ENCODE peak calls at places on chromosomes 5 and 9, in six cellular contexts. O, X, F, Z, B and G are unnamed samples.

GRCh38 chr9:20611751-20612287 is 10.5 kb downstream of the MLLT3 start:
- DNase-seq in O (no peak), X (peak), F (no peak), Z (no peak), B (no peak), G (no peak)

GRCh38 chr5:15837584-15838289 is 337.8 kb downstream of the FBXL7 start:
- DNase-seq in O (no peak), X (no peak), F (no peak), Z (no peak), B (no peak), G (no peak)

GRCh38 chr5:178198706-178199105 is 5.6 kb upstream of the HNRNPAB start:
- DNase-seq in O (no peak), X (no peak), F (no peak), Z (no peak), B (no peak), G (no peak)

GRCh38 chr9:1604942-1605560 is 410.1 kb upstream of the SMARCA2 start:
- DNase-seq in O (no peak), X (peak), F (peak), Z (no peak), B (no peak), G (no peak)

GRCh38 chr5:159567461-159567860 is 237.2 kb upstream of the IL12B start:
- DNase-seq in O (no peak), X (no peak), F (no peak), Z (no peak), B (no peak), G (no peak)

GRCh38 chr5:58672521-58672920 is 89.6 kb downstream of the RAB3C start:
- DNase-seq in O (no peak), X (no peak), F (no peak), Z (no peak), B (no peak), G (no peak)

GRCh38 chr9:109972026-109973005 is 192.3 kb downstream of the PALM2AKAP2 start:
- DNase-seq in O (peak), X (peak), F (no peak), Z (no peak), B (no peak), G (no peak)

GRCh38 chr5:151820903-151821302 is 49.1 kb downstream of the G3BP1 start:
- DNase-seq in O (no peak), X (no peak), F (no peak), Z (no peak), B (no peak), G (no peak)

GRCh38 chr9:116589392-116590354 is 97.4 kb upstream of the TRIM32 start:
- DNase-seq in O (no peak), X (peak), F (peak), Z (no peak), B (no peak), G (peak)

GRCh38 chr5:119411935-119412623 is 40.2 kb upstream of the HSD17B4 start:
- DNase-seq in O (peak), X (peak), F (peak), Z (no peak), B (peak), G (peak)

GRCh38 chr5:72646467-72646866 is 139.3 kb upstream of the ZNF366 start:
- DNase-seq in O (no peak), X (no peak), F (no peak), Z (no peak), B (no peak), G (no peak)

GRCh38 chr5:179768326-179769085 is 25.3 kb upstream of the LTC4S start:
- DNase-seq in O (no peak), X (peak), F (no peak), Z (no peak), B (no peak), G (no peak)

GRCh38 chr5:115243412-115243811 is 19.3 kb downstream of the PGGT1B start:
- DNase-seq in O (no peak), X (no peak), F (no peak), Z (no peak), B (no peak), G (no peak)

GRCh38 chr9:104836235-104836634 is 72.3 kb downstream of the NIPSNAP3B start:
- DNase-seq in O (no peak), X (peak), F (no peak), Z (no peak), B (no peak), G (no peak)

GRCh38 chr9:114214686-114215397 is 59.5 kb downstream of the COL27A1 start:
- DNase-seq in O (no peak), X (no peak), F (no peak), Z (no peak), B (no peak), G (no peak)

GRCh38 chr5:146722361-146722779 is 156.2 kb downstream of the PPP2R2B start:
- DNase-seq in O (no peak), X (no peak), F (no peak), Z (no peak), B (no peak), G (no peak)

GRCh38 chr9:16069671-16070586 is 517.1 kb downstream of the CCDC171 start:
- DNase-seq in O (no peak), X (no peak), F (no peak), Z (no peak), B (no peak), G (no peak)

GRCh38 chr9:114804504-114804903 is 1.3 kb downstream of the TNFSF15 start:
- DNase-seq in O (peak), X (no peak), F (no peak), Z (peak), B (peak), G (no peak)

GRCh38 chr9:22136446-22137140 is 127.5 kb upstream of the CDKN2B start:
- DNase-seq in O (no peak), X (no peak), F (no peak), Z (no peak), B (no peak), G (no peak)

GRCh38 chr5:124867064-124867707 is 120.7 kb upstream of the ZNF608 start:
- DNase-seq in O (no peak), X (no peak), F (no peak), Z (no peak), B (no peak), G (no peak)

GRCh38 chr5:103475629-103476240 is 86.9 kb downstream of the NUDT12 start:
- DNase-seq in O (no peak), X (peak), F (no peak), Z (no peak), B (no peak), G (no peak)

GRCh38 chr5:176134529-176135223 is 103.5 kb upstream of the SIMC1 start:
- DNase-seq in O (no peak), X (peak), F (no peak), Z (peak), B (no peak), G (no peak)
- H3K4me3 ChIP-seq in O (no peak), X (peak), F (no peak), Z (no peak), B (no peak), G (no peak)

GRCh38 chr5:136089804-136090203 is 42.8 kb upstream of the SMAD5 start:
- DNase-seq in O (no peak), X (no peak), F (no peak), Z (no peak), B (peak), G (no peak)
- H3K27ac ChIP-seq in O (no peak), X (no peak), F (no peak), Z (no peak), B (peak), G (no peak)

DNA sequence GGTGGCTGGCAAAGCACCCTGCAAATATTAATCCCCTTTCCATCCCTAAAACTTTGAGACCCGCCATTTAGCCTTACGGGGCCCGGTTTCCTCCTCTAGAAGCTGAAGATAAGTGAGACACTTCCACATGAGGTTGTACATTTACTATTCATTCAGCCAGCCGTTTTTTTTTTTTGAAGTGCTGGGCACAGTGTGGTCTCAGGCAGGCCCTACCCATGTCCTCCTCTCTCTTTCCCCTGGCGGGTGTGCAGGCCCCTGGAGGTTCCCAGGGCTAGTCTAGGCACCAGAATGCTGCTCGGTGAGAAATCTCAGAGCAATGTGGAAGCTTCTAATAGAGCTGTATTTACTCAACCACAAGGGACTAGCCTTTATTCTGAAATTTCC is 107.4 kb upstream of the LARP1 start:
- DNase-seq in O (no peak), X (peak), F (no peak), Z (no peak), B (no peak), G (no peak)
- H3K4me3 ChIP-seq in O (peak), X (peak), F (peak), Z (peak), B (no peak), G (no peak)

GRCh38 chr9:129124507-129125069 is 13.4 kb downstream of the PTPA start:
- DNase-seq in O (no peak), X (no peak), F (no peak), Z (peak), B (no peak), G (no peak)

GRCh38 chr9:129130791-129131190 is 19.6 kb downstream of the PTPA start:
- DNase-seq in O (no peak), X (no peak), F (no peak), Z (no peak), B (no peak), G (no peak)

GRCh38 chr9:129125478-129125877 is 14.3 kb downstream of the PTPA start:
- DNase-seq in O (no peak), X (no peak), F (no peak), Z (no peak), B (no peak), G (no peak)

GRCh38 chr9:129128689-129129088 is 17.5 kb downstream of the PTPA start:
- DNase-seq in O (no peak), X (no peak), F (no peak), Z (no peak), B (no peak), G (no peak)

DNA sequence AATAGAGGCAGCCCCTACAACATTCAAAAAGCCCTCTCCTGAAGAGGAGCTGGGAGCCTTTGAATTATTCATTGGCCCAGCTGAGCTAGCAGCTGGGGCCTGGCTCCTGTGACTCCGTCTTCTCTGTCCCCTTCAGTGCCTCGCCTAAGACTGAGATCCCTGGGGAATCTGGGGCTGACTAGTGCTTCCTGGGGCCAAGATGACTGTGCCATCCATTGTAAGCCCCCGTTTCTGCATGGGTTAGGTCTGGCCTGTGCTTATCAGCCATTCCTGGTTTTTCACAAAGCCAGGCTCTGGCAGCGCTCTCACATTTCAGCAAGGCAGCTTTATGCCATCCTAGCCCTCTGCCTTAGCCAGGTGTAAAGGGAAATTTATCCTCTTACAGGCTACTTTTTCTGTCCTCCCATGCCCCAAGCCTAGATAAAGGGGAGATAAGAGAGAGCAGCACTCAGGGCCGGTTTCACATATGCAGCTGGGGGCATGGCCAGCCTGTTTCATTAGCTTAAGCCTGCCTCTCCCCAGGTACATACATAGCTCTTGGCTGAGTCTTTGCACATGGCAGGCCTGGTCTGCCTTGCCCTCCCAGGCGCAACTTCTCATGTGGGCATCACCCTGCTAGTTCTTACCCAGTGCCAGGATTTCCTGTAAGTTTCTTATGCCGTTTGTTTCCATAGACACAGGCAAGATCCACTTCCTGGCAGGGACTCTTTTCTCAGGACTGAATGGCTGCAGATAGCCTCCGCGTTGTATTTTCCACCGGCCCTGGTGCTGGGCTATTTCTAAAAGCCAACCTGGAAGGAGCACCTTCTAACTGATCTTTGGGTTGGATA is 15.8 kb downstream of the PTPA start:
- DNase-seq in O (no peak), X (peak), F (no peak), Z (no peak), B (no peak), G (no peak)
- H3K27ac ChIP-seq in O (no peak), X (peak), F (no peak), Z (no peak), B (no peak), G (no peak)

GRCh38 chr9:71647094-71647591 is 121.2 kb downstream of the CEMIP2 start:
- DNase-seq in O (peak), X (peak), F (no peak), Z (peak), B (peak), G (no peak)
- H3K4me3 ChIP-seq in O (no peak), X (no peak), F (no peak), Z (peak), B (no peak), G (peak)

DNA sequence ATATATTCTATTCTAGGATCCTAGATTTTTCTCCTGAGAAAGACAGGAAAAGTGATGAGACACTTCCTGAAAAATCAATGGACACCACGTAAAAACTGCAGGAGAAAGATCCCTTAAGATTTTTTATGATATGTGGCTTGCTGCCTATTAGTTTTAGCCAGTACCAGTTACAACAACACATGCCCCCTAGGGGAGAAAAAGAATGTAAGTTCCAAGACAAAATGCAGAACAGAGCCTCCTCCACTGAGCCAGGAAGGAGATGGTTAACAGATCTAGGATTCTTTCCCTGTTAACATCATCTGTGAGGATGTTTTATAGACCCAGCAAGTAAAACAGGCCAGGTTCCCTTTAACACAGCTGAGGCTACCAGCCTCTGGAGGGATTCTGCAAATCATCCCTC is 574.7 kb downstream of the TLE4 start:
- DNase-seq in O (no peak), X (peak), F (no peak), Z (no peak), B (no peak), G (no peak)
- H3K27ac ChIP-seq in O (no peak), X (no peak), F (no peak), Z (no peak), B (no peak), G (no peak)

DNA sequence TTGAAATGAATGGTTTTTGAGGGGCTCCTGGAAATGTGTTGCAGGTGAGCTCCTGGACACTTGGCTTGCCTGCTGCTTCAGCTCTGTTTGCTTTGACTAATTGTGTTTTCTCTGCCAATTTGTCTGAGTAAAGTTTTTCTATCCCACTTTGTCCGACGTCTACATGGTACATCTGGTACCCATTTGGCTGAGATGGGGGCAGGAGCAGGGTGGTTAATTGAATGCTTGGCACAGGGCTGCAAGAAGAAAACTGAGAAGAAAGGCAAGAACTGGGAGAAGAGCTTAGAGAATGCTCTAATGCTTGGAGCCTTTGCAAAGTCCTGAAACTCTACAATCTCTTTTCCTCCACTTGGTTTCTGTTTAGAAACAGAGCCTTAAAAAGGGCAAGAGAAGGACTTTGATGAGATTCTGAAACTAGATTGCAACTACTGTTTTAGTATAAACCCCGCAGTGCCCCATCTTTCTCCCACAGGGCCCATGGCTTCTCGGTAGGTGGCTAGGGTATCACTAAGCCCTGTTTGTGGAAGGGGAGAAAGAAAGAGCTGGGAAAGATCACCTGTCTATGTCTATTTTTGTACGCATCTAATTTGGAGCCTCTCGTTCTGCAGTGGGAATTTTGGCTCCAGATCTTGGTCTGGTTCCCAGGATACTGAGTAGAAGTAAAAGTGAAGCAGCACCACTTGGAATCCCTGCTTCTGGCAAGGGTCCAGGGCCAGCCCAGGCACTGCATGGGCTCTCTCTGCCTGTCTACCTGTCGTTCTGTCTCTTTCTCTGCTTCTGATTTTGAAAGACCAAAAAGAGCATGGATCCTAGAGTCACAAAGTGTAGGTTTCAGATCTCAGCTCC is 214.4 kb downstream of the SEMA6A start:
- DNase-seq in O (no peak), X (no peak), F (no peak), Z (no peak), B (peak), G (no peak)
- H3K4me3 ChIP-seq in O (no peak), X (no peak), F (no peak), Z (no peak), B (no peak), G (no peak)

DNA sequence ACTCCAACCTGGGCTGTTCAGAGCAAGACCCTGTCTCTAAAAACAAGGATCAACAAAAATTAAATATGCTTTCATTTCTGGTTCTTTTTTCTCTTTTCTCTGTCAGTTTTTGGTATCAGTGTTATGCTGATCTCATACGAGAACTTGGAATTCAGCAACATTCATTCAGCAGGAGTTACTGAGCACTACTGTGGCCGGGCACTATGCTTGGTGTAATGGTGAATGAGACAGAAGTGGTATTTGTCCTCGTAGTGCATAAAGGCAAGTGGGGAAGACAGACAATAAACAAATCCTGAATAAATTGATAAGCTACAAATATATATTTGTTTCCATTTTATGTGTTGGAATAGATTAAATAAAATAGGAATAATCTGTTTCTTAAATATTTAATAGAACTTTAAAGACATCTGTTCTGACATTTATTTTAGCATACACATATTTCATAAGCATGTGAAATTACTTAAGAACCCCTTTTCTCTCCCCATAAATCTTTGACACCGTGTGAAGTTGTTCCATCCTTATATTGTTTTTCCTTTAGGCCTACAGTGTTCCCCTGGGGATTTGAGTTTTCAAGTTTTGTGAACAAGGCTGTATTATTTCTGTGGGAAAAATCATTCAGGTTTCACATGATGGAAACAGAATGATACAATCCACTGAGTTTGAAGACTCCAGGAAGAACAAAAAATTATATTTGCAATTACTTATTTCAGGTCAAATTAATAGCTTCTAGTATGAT is 24.6 kb downstream of the UBAP1 start:
- DNase-seq in O (no peak), X (no peak), F (no peak), Z (no peak), B (no peak), G (no peak)
- H3K27ac ChIP-seq in O (no peak), X (no peak), F (no peak), Z (no peak), B (no peak), G (no peak)

DNA sequence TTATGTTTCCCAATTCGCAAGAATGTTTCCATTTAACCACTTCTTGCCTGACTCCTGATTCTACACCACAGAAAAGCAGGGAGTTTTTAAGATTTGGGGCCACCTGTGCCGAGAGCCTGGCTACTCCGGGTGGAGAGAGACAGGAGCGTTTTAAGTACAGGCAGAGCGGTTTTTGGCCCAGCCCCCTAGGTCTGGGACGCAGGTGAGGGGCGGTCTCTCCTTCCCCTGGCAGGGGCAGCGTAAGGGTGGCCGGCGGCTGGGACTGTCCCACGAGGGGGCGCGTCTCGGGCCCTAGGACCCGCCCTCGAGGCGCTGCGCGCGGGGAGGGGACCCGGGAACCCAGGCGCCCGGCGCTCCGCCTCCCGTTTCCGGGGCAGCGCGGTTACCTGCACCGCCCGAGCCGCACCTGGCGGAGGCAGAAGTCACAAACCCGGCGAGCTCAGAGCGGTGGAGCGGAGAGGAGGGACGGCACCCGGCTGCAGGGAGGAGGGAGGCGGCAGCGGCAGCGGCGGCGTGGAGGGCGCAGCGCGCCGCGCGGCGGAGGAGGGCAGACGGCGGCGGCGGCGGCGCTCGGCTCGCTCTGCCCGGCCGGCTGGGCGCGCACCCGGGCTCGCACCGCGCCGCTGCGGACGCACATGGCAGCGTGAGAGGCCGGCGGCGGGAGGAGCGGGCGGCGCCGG is at the start of gene WWC1:
- DNase-seq in O (peak), X (peak), F (no peak), Z (peak), B (no peak), G (peak)
- H3K4me3 ChIP-seq in O (peak), X (peak), F (peak), Z (peak), B (peak), G (no peak)